ENCODE peak calls at places on chromosomes 2 and 18, in six cellular contexts. Q is tibial artery, X is IMR-90, W is right lobe of liver, K is heart left ventricle, Y is spleen. T is an unnamed sample.

GRCh38 chr2:235598842-235599531 is 105.1 kb downstream of the AGAP1 start:
- DNase-seq in Q (no peak), X (peak; percentile 38), W (no peak), K (no peak), Y (peak; percentile 48), T (no peak)

GRCh38 chr2:53129851-53130250 is 637.8 kb upstream of the CHAC2 start:
- DNase-seq in Q (no peak), X (peak; percentile 85), W (no peak), K (no peak), Y (no peak), T (no peak)

GRCh38 chr2:74010087-74010541 is 25.4 kb downstream of the TET3 start:
- DNase-seq in Q (no peak), X (no peak), W (peak; percentile 42), K (peak; percentile 59), Y (peak; percentile 48), T (peak; percentile 73)

GRCh38 chr2:234672498-234673150 is 175.7 kb upstream of the ARL4C start:
- DNase-seq in Q (no peak), X (no peak), W (no peak), K (no peak), Y (no peak), T (no peak)

GRCh38 chr2:9380702-9381628 is 42.4 kb downstream of the ITGB1BP1 start:
- DNase-seq in Q (peak; percentile 74), X (peak; percentile 95), W (no peak), K (no peak), Y (peak; percentile 9), T (peak; percentile 59)

GRCh38 chr2:128503358-128504241 is 184.9 kb upstream of the HS6ST1 start:
- DNase-seq in Q (peak; percentile 55), X (no peak), W (no peak), K (no peak), Y (peak; percentile 75), T (no peak)

GRCh38 chr2:49255325-49256023 is 101.2 kb upstream of the FSHR start:
- DNase-seq in Q (no peak), X (no peak), W (no peak), K (no peak), Y (no peak), T (peak; percentile 12)

GRCh38 chr2:212667751-212668316 is 129.2 kb upstream of the ERBB4 start:
- DNase-seq in Q (no peak), X (no peak), W (no peak), K (no peak), Y (no peak), T (no peak)

GRCh38 chr18:25830787-25831186 is 259.6 kb downstream of the SS18 start:
- DNase-seq in Q (peak; percentile 76), X (peak; percentile 82), W (no peak), K (peak; percentile 32), Y (no peak), T (no peak)

GRCh38 chr18:7064346-7064745 is 53.3 kb downstream of the LAMA1 start:
- DNase-seq in Q (no peak), X (no peak), W (no peak), K (no peak), Y (no peak), T (no peak)

GRCh38 chr2:82652117-82652516 is 1807.0 kb downstream of the SUCLG1 start:
- DNase-seq in Q (no peak), X (no peak), W (no peak), K (no peak), Y (no peak), T (no peak)

GRCh38 chr2:189379287-189379630 is 62.0 kb upstream of the WDR75 start:
- DNase-seq in Q (no peak), X (peak; percentile 47), W (no peak), K (no peak), Y (no peak), T (no peak)

GRCh38 chr2:167733750-167734149 is 513.6 kb downstream of the STK39 start:
- DNase-seq in Q (no peak), X (peak; percentile 11), W (no peak), K (no peak), Y (no peak), T (no peak)

GRCh38 chr2:236593956-236594355 is 24.3 kb downstream of the ACKR3 start:
- DNase-seq in Q (no peak), X (no peak), W (no peak), K (no peak), Y (no peak), T (no peak)

GRCh38 chr18:80227472-80227871 is 19.8 kb downstream of the PARD6G start:
- DNase-seq in Q (no peak), X (no peak), W (no peak), K (no peak), Y (no peak), T (no peak)

GRCh38 chr2:163734911-163735691 is 707 bp downstream of the FIGN start:
- DNase-seq in Q (no peak), X (peak; percentile 11), W (no peak), K (no peak), Y (no peak), T (peak; percentile 20)

GRCh38 chr2:151183072-151183580 is 78.5 kb downstream of the RBM43 start:
- DNase-seq in Q (no peak), X (no peak), W (no peak), K (no peak), Y (no peak), T (no peak)

DNA sequence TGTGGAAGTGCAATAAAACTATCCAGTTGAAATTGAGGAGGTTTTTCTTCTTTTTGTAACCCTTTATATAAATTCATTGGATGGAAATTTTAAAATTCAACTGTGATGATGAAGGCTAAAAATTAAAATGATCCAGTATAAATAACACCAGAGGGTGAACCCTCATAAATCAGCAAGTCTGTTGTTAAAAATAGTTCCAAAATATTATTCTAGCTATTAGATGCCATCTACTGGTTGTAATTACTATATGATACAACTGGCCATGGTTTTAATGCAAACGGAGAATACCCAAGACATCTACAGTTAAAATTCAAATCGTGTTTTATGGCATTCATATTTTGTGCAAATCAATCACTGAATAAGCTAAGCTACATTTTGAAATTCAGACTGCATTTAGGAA is 53.8 kb downstream of the TMEM200C start:
- DNase-seq in Q (no peak), X (no peak), W (no peak), K (no peak), Y (no peak), T (no peak)
- TF ChIP-seq CTCF in Q (no peak), X (no peak), W (no peak), K (no peak), Y (no peak), T (no peak)

GRCh38 chr2:159792036-159792435 is 6.0 kb downstream of the CD302 start:
- DNase-seq in Q (no peak), X (no peak), W (no peak), K (no peak), Y (no peak), T (no peak)
- H3K4me1 ChIP-seq in Q (no peaks in the 10 kb centered on the region), X (peaks cover 4% of the 10 kb centered on the region), W (no peaks in the 10 kb centered on the region), K (peaks cover 21% of the 10 kb centered on the region), Y (peaks cover 81% of the 10 kb centered on the region), T (no peaks in the 10 kb centered on the region)

GRCh38 chr18:63025251-63025710 is 294.3 kb downstream of the BCL2 start:
- DNase-seq in Q (no peak), X (no peak), W (no peak), K (no peak), Y (peak; percentile 59), T (peak; percentile 66)
- TF ChIP-seq CTCF in Q (peak; percentile 5), X (peak; percentile 10), W (peak; percentile 26), K (peak; percentile 36), Y (no peak), T (peak; percentile 76)

GRCh38 chr2:102051659-102052366 is 60.1 kb downstream of the IL1R2 start:
- DNase-seq in Q (no peak), X (peak; percentile 65), W (no peak), K (no peak), Y (no peak), T (no peak)
- H3K4me1 ChIP-seq in Q (no peaks in the 10 kb centered on the region), X (peaks cover 21% of the 10 kb centered on the region), W (no peaks in the 10 kb centered on the region), K (peaks cover 51% of the 10 kb centered on the region), Y (peaks cover 50% of the 10 kb centered on the region), T (no peaks in the 10 kb centered on the region)

DNA sequence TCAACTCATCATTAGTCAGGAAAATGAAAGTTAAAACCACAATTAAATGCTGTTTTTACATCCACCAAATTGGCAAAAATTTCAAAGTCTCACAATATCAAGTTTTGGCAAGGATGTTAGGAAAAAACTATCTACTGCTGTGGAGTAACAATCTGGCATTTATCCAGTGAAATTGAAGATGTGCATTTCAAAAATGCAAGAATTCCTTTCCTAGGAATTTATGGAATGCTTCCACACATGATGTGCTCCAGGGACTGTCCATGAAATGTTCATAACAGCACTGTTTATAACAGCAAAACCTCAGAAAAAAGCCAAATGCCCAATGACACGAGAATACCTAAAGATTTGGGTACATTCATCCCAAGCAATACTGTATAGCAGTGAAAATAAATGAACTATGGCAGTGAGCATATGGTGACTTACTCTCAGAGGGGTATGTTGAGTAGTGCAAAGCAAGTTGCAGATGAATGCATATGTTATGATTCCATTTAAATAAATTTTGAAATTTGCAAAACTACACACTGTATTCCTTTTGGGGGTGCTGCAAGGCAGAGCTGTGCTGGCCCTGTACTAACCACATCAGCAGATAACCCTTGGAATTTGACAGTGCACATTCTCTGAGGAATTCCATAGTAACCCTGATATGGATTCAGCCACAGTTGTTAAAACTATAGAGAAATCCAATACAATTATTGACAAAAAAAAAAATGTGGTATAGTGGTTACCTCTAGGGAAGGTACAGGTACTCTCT is 41.3 kb upstream of the GYPC start:
- DNase-seq in Q (no peak), X (peak; percentile 25), W (no peak), K (no peak), Y (no peak), T (no peak)
- TF ChIP-seq CTCF in Q (no peak), X (no peak), W (no peak), K (no peak), Y (no peak), T (no peak)